ENCODE peak calls at places on chromosomes 3 and 15, in eight cellular contexts. One of them, this sample, is unnamed.
A peak's percentile ranks its signal among the peaks of the same experiment; 100 is the strongest.

GRCh38 chr15:50124557-50125080 is 5.6 kb upstream of the ATP8B4 start:
- DNase-seq in PC-3: no peak
- DNase-seq in body of pancreas: no peak
- DNase-seq in uterus: peak; percentile 40
- DNase-seq in PC-9: no peak
- DNase-seq in heart left ventricle: no peak
- DNase-seq in GM23338: no peak
- DNase-seq in CD8-positive, alpha-beta T cell: no peak
- DNase-seq in this sample: no peak

GRCh38 chr3:155047672-155048071 is 32.4 kb upstream of the MME start:
- DNase-seq in PC-3: no peak
- DNase-seq in body of pancreas: no peak
- DNase-seq in uterus: no peak
- DNase-seq in PC-9: no peak
- DNase-seq in heart left ventricle: no peak
- DNase-seq in GM23338: no peak
- DNase-seq in CD8-positive, alpha-beta T cell: no peak
- DNase-seq in this sample: no peak

GRCh38 chr3:151282921-151283320 is 4.6 kb upstream of the P2RY14 start:
- DNase-seq in PC-3: peak; percentile 64
- DNase-seq in body of pancreas: no peak
- DNase-seq in uterus: no peak
- DNase-seq in PC-9: peak; percentile 54
- DNase-seq in heart left ventricle: no peak
- DNase-seq in GM23338: peak; percentile 41
- DNase-seq in CD8-positive, alpha-beta T cell: no peak
- DNase-seq in this sample: no peak

GRCh38 chr3:57682284-57682683 is 10.6 kb downstream of the DENND6A start:
- DNase-seq in PC-3: peak; percentile 25
- DNase-seq in body of pancreas: no peak
- DNase-seq in uterus: no peak
- DNase-seq in PC-9: no peak
- DNase-seq in heart left ventricle: no peak
- DNase-seq in GM23338: no peak
- DNase-seq in CD8-positive, alpha-beta T cell: no peak
- DNase-seq in this sample: no peak

GRCh38 chr15:83930813-83931212 is 276.9 kb downstream of the ADAMTSL3 start:
- DNase-seq in PC-3: peak; percentile 64
- DNase-seq in body of pancreas: peak; percentile 72
- DNase-seq in uterus: peak; percentile 48
- DNase-seq in PC-9: no peak
- DNase-seq in heart left ventricle: no peak
- DNase-seq in GM23338: no peak
- DNase-seq in CD8-positive, alpha-beta T cell: no peak
- DNase-seq in this sample: no peak

GRCh38 chr15:39582286-39582976 is 1.6 kb downstream of the THBS1 start:
- DNase-seq in PC-3: peak; percentile 17
- DNase-seq in body of pancreas: no peak
- DNase-seq in uterus: peak; percentile 64
- DNase-seq in PC-9: no peak
- DNase-seq in heart left ventricle: peak; percentile 56
- DNase-seq in GM23338: no peak
- DNase-seq in CD8-positive, alpha-beta T cell: no peak
- DNase-seq in this sample: no peak

GRCh38 chr3:183814240-183814639 is 11.1 kb downstream of the MAP6D1 start:
- DNase-seq in PC-3: no peak
- DNase-seq in body of pancreas: no peak
- DNase-seq in uterus: no peak
- DNase-seq in PC-9: no peak
- DNase-seq in heart left ventricle: no peak
- DNase-seq in GM23338: no peak
- DNase-seq in CD8-positive, alpha-beta T cell: no peak
- DNase-seq in this sample: no peak

GRCh38 chr15:51758645-51759044 is 7.2 kb downstream of the TMOD2 start:
- DNase-seq in PC-3: no peak
- DNase-seq in body of pancreas: peak; percentile 42
- DNase-seq in uterus: peak; percentile 93
- DNase-seq in PC-9: no peak
- DNase-seq in heart left ventricle: peak; percentile 75
- DNase-seq in GM23338: no peak
- DNase-seq in CD8-positive, alpha-beta T cell: no peak
- DNase-seq in this sample: no peak

GRCh38 chr3:142875583-142876207 is 13.2 kb downstream of the PCOLCE2 start:
- DNase-seq in PC-3: no peak
- DNase-seq in body of pancreas: no peak
- DNase-seq in uterus: no peak
- DNase-seq in PC-9: no peak
- DNase-seq in heart left ventricle: no peak
- DNase-seq in GM23338: no peak
- DNase-seq in CD8-positive, alpha-beta T cell: no peak
- DNase-seq in this sample: no peak

GRCh38 chr15:75065851-75066509 is 42.6 kb downstream of the PPCDC start:
- DNase-seq in PC-3: peak; percentile 20
- DNase-seq in body of pancreas: no peak
- DNase-seq in uterus: peak; percentile 42
- DNase-seq in PC-9: peak; percentile 71
- DNase-seq in heart left ventricle: no peak
- DNase-seq in GM23338: no peak
- DNase-seq in CD8-positive, alpha-beta T cell: no peak
- DNase-seq in this sample: no peak

GRCh38 chr3:46393554-46394434 is 13.1 kb downstream of the CCR5AS start:
- DNase-seq in PC-3: no peak
- DNase-seq in body of pancreas: no peak
- DNase-seq in uterus: no peak
- DNase-seq in PC-9: peak; percentile 91
- DNase-seq in heart left ventricle: no peak
- DNase-seq in GM23338: peak; percentile 32
- DNase-seq in CD8-positive, alpha-beta T cell: no peak
- DNase-seq in this sample: no peak

GRCh38 chr15:68334661-68335124 is 57.1 kb downstream of the FEM1B start:
- DNase-seq in PC-3: no peak
- DNase-seq in body of pancreas: no peak
- DNase-seq in uterus: no peak
- DNase-seq in PC-9: no peak
- DNase-seq in heart left ventricle: no peak
- DNase-seq in GM23338: no peak
- DNase-seq in CD8-positive, alpha-beta T cell: no peak
- DNase-seq in this sample: no peak

GRCh38 chr3:105414841-105415240 is 48.1 kb downstream of the ALCAM start:
- DNase-seq in PC-3: no peak
- DNase-seq in body of pancreas: no peak
- DNase-seq in uterus: no peak
- DNase-seq in PC-9: no peak
- DNase-seq in heart left ventricle: no peak
- DNase-seq in GM23338: no peak
- DNase-seq in CD8-positive, alpha-beta T cell: no peak
- DNase-seq in this sample: no peak

GRCh38 chr3:122989856-122990575 is 37.5 kb downstream of the SEMA5B start:
- DNase-seq in PC-3: no peak
- DNase-seq in body of pancreas: no peak
- DNase-seq in uterus: no peak
- DNase-seq in PC-9: no peak
- DNase-seq in heart left ventricle: no peak
- DNase-seq in GM23338: no peak
- DNase-seq in CD8-positive, alpha-beta T cell: no peak
- DNase-seq in this sample: no peak

GRCh38 chr3:39783730-39784129 is 25.7 kb upstream of the MYRIP start:
- DNase-seq in PC-3: no peak
- DNase-seq in body of pancreas: no peak
- DNase-seq in uterus: no peak
- DNase-seq in PC-9: no peak
- DNase-seq in heart left ventricle: no peak
- DNase-seq in GM23338: no peak
- DNase-seq in CD8-positive, alpha-beta T cell: no peak
- DNase-seq in this sample: no peak

GRCh38 chr3:194140520-194141414 is 4.8 kb downstream of the HES1 start:
- DNase-seq in PC-3: peak; percentile 83
- DNase-seq in body of pancreas: peak; percentile 71
- DNase-seq in uterus: peak; percentile 60
- DNase-seq in PC-9: peak; percentile 82
- DNase-seq in heart left ventricle: peak; percentile 70
- DNase-seq in GM23338: peak; percentile 93
- DNase-seq in CD8-positive, alpha-beta T cell: no peak
- DNase-seq in this sample: no peak

GRCh38 chr15:39682366-39682765 is 100.3 kb downstream of the FSIP1 start:
- DNase-seq in PC-3: no peak
- DNase-seq in body of pancreas: no peak
- DNase-seq in uterus: no peak
- DNase-seq in PC-9: no peak
- DNase-seq in heart left ventricle: no peak
- DNase-seq in GM23338: no peak
- DNase-seq in CD8-positive, alpha-beta T cell: no peak
- DNase-seq in this sample: no peak

GRCh38 chr15:65731926-65732325 is 60.2 kb downstream of the DENND4A start:
- DNase-seq in PC-3: no peak
- DNase-seq in body of pancreas: no peak
- DNase-seq in uterus: no peak
- DNase-seq in PC-9: no peak
- DNase-seq in heart left ventricle: no peak
- DNase-seq in GM23338: no peak
- DNase-seq in CD8-positive, alpha-beta T cell: no peak
- DNase-seq in this sample: no peak

DNA sequence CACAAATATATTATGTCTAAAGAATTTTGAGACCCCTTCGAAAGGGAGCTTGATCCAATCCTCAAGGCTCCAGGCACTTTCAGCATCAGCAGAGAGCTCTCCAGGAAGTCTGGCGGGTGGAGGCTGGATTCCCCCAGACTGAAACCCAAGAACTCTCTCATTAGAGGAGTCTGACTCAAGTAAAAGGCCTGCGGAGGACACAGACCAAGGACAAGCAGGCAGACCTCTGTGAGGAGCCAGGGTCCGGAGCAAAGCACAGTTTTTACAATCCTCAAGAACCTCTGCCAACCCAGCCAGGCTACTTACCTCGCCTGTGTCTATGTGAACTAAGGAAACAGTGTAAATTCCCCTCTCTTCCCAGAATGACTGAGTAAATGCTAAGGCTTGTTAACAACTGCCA is 86.2 kb downstream of the FBN1 start:
- DNase-seq in PC-3: no peak
- DNase-seq in body of pancreas: no peak
- DNase-seq in uterus: peak; percentile 48
- DNase-seq in PC-9: no peak
- DNase-seq in heart left ventricle: peak; percentile 39
- DNase-seq in GM23338: peak; percentile 38
- DNase-seq in CD8-positive, alpha-beta T cell: no peak
- DNase-seq in this sample: peak; percentile 21
- H3K4me3 ChIP-seq in PC-3: no peak overlapping the region
- H3K4me3 ChIP-seq in body of pancreas: no peak overlapping the region
- H3K4me3 ChIP-seq in uterus: no peak overlapping the region
- H3K4me3 ChIP-seq in PC-9: no peak overlapping the region
- H3K4me3 ChIP-seq in heart left ventricle: no peak overlapping the region
- H3K4me3 ChIP-seq in GM23338: no peak overlapping the region
- H3K4me3 ChIP-seq in CD8-positive, alpha-beta T cell: no peak overlapping the region
- H3K4me3 ChIP-seq in this sample: no peak overlapping the region

DNA sequence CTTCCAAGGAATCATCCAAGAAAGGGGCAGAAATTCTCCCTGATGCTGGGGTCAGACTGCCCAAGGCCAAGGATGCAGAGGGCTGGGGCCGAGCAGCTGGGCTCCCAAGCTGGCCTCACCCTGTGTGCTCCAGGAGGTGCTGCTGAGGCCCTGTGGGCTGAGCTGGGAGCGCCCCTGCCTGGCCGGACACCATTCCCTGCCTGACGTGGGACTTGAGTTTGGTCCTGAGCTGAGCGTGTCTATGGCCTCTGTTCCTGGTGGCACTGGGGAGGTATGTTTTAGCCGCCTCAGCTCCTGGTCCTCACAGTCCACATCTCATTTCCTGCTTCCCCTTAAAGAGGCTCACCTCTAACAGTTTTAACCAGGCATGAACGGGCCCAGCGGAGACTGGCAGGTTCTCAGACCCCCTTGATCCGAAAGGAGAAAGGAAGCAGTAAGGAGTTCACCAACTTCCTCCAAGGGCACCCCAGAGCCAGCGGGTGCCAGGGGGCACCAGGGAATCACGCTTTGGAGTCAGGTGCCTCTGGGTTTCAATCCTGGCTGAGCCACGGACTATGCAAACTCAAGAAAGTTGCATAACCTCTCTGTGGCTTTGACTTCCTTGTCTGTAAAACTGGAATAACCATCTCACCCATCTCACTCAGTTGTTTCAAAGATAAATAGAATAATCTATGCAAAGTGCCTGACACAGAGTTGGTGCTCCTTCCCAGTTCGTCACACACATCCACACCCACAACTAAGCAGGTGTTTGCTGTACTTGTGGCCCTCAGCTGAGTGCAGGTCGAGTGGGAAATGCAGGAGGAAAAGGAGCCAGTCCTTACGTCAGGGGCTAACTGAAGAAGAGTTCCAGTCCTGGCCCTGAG is 48.6 kb downstream of the SLC12A8 start:
- DNase-seq in PC-3: peak; percentile 3
- DNase-seq in body of pancreas: no peak
- DNase-seq in uterus: no peak
- DNase-seq in PC-9: peak; percentile 75
- DNase-seq in heart left ventricle: no peak
- DNase-seq in GM23338: peak; percentile 75
- DNase-seq in CD8-positive, alpha-beta T cell: no peak
- DNase-seq in this sample: no peak
- TF ChIP-seq CTCF in PC-3: peak; percentile 12
- TF ChIP-seq CTCF in body of pancreas: no peak
- TF ChIP-seq CTCF in uterus: no peak
- TF ChIP-seq CTCF in PC-9: no peak
- TF ChIP-seq CTCF in heart left ventricle: peak; percentile 42
- TF ChIP-seq CTCF in GM23338: peak; percentile 37
- TF ChIP-seq CTCF in CD8-positive, alpha-beta T cell: no peak
- TF ChIP-seq CTCF in this sample: peak; percentile 7

GRCh38 chr3:97938444-97938843 is 33.8 kb downstream of the RIOX2 start:
- DNase-seq in PC-3: no peak
- DNase-seq in body of pancreas: no peak
- DNase-seq in uterus: no peak
- DNase-seq in PC-9: no peak
- DNase-seq in heart left ventricle: no peak
- DNase-seq in GM23338: no peak
- DNase-seq in CD8-positive, alpha-beta T cell: no peak
- DNase-seq in this sample: no peak
- H3K36me3 ChIP-seq in PC-3: peaks cover 24% of the 10 kb centered on the region
- H3K36me3 ChIP-seq in body of pancreas: peaks cover 8% of the 10 kb centered on the region
- H3K36me3 ChIP-seq in uterus: no peaks in the 10 kb centered on the region
- H3K36me3 ChIP-seq in PC-9: peaks cover 20% of the 10 kb centered on the region
- H3K36me3 ChIP-seq in heart left ventricle: peaks cover 83% of the 10 kb centered on the region
- H3K36me3 ChIP-seq in GM23338: peaks cover 5% of the 10 kb centered on the region
- H3K36me3 ChIP-seq in CD8-positive, alpha-beta T cell: no peaks in the 10 kb centered on the region
- H3K36me3 ChIP-seq in this sample: peaks cover 1% of the 10 kb centered on the region

DNA sequence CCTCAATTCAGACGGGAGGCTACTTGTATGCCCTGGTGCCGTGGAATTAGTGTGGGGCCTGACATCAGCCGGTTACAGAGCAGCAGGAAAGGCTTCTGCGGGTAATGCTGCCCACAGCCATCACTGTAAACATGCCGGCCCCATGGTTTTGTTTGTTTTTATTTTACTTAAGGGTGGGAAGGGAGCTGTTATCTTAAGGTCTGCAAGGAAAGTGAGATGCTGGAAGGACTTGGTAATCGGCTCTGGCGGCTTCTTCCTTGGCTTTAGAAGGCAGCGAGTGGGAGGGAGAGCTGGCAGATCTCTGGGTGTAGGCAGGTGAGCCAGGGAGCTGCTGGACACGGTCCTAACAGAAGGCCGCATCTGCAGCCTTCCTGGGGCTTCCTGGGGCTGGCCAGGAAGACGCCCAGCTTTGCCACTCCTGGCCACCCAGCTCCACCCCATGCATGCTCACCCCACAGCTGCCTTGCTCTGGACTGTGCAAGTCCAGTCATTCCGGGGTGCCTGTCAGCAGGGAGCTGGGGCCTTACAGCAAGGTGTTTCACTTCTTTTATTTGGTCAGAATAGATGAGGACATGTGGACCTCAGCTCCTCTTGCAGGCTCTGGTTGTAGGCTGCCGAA is 54.1 kb upstream of the FURIN start:
- DNase-seq in PC-3: no peak
- DNase-seq in body of pancreas: peak; percentile 39
- DNase-seq in uterus: no peak
- DNase-seq in PC-9: no peak
- DNase-seq in heart left ventricle: no peak
- DNase-seq in GM23338: no peak
- DNase-seq in CD8-positive, alpha-beta T cell: no peak
- DNase-seq in this sample: no peak
- H3K4me3 ChIP-seq in PC-3: no peak overlapping the region
- H3K4me3 ChIP-seq in body of pancreas: no peak overlapping the region
- H3K4me3 ChIP-seq in uterus: no peak overlapping the region
- H3K4me3 ChIP-seq in PC-9: no peak overlapping the region
- H3K4me3 ChIP-seq in heart left ventricle: no peak overlapping the region
- H3K4me3 ChIP-seq in GM23338: no peak overlapping the region
- H3K4me3 ChIP-seq in CD8-positive, alpha-beta T cell: no peak overlapping the region
- H3K4me3 ChIP-seq in this sample: no peak overlapping the region